ENCODE peak calls at places on chromosomes 16 and 17, in five cellular contexts. O is breast epithelium, L is transverse colon, A is GM12892, P is HCT116. J is an unnamed sample.

GRCh38 chr16:83973077-83973476 is 5.0 kb downstream of the NECAB2 start:
- DNase-seq in A (no peak), L (no peak), O (no peak), P (no peak), J (no peak)

GRCh38 chr16:24973771-24974461 is 41.3 kb downstream of the ARHGAP17 start:
- DNase-seq in A (no peak), P (no peak), L (no peak), O (no peak), J (no peak)

GRCh38 chr16:19137621-19138128 is 23.9 kb downstream of the ITPRIPL2 start:
- DNase-seq in L (no peak), A (no peak), O (no peak), P (no peak), J (no peak)

GRCh38 chr16:58685084-58685449 is 497 bp upstream of the SLC38A7 start:
- DNase-seq in A (no peak), L (no peak), P (no peak), O (no peak), J (no peak)

GRCh38 chr16:10964891-10965326 is 20.5 kb downstream of the CLEC16A start:
- DNase-seq in P (no peak), L (no peak), O (no peak), A (no peak), J (no peak)

GRCh38 chr17:48068491-48068961 is 20.4 kb downstream of the NFE2L1 start:
- DNase-seq in O (no peak), P (no peak), A (no peak), L (no peak), J (no peak)

GRCh38 chr16:29321585-29321984 is 84.9 kb downstream of the NPIPB11 start:
- DNase-seq in P (no peak), O (no peak), L (no peak), A (no peak), J (no peak)

GRCh38 chr17:19482571-19482970 is 51.1 kb upstream of the SLC47A1 start:
- DNase-seq in A (no peak), P (no peak), O (no peak), L (no peak), J (no peak)

GRCh38 chr17:76645481-76645880 is 1.9 kb upstream of the ST6GALNAC1 start:
- DNase-seq in A (no peak), L (peak), O (no peak), P (no peak), J (no peak)

GRCh38 chr17:49522329-49522890 is 27.3 kb downstream of the NGFR start:
- DNase-seq in A (no peak), P (no peak), O (peak), L (no peak), J (no peak)

GRCh38 chr16:87474566-87474996 is 18.2 kb downstream of the ZCCHC14 start:
- DNase-seq in O (no peak), P (no peak), A (no peak), L (no peak), J (no peak)

GRCh38 chr16:2740476-2740875 is 12.0 kb upstream of the SRRM2 start:
- DNase-seq in A (no peak), L (no peak), P (no peak), O (no peak), J (no peak)

DNA sequence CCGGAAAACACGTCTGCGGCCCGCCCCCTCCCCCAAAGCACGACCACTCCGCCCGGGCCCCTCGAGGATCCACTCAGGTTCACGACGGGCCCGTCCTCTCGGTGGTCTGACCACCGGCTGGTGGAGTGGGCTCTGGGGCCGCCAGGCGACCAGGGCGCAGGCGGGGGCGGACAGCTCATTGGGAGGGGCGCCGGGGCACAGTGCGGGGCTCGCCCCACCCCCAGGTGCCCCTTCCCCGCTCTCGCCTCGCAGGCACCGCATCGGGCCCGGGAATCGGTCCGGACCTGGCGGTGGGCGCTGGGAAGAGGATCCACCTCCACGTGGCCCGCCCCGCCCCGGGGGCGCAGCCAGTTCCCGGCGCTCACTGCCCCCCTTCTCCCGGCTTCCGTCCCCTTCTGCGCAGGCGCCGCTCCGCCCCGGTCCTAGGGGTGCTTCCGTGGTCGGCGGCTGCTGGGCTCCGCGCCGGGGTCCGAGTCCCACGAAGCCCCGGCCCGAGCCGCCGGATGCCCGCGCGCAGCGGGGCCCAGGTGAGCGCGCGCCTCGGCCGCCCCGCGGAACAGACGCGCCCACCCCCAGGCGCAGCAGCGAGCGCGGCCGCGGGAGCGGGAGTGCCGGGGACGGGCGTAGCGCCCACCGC is at the start of gene MPG:
- DNase-seq in O (peak), P (no peak), L (peak), A (peak), J (no peak)
- TF ChIP-seq POLR2AphosphoS5 in O (peak), P (peak), L (peak), A (no peak), J (peak)

DNA sequence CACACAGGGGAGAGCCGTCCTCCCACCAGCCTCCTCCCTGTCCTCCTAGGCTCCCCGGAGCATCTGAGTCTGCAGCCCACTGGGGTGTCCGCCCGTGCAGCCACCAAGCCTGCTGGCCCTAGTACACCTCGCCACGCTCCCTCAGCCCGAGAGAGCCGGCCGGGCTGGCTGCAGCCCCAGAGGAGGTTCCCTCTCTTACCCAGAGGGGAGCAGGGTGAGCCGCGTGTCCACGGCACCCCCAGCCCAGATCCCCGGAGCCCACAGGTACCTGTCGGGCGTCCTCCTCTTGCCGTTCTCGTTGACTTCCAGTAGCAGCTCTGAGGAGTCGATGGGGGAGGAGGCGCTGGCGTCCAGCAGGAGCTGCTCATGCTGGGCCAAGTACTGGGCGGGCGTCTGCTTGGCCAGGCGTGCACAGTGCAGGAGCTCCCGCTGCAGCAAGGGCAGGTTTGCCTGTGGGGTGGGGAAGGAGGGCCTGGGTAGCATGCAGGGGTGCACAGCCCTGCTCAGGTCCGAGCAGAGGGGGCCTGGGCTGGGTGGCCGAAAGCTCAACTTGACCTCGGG is 19.3 kb upstream of the PABPN1L start:
- DNase-seq in O (no peak), L (no peak), P (no peak), A (no peak), J (no peak)
- TF ChIP-seq POLR2AphosphoS5 in O (no peak), L (no peak), P (no peak), A (no peak), J (no peak)

GRCh38 chr17:79741751-79742588 is 11.2 kb downstream of the ENPP7 start:
- DNase-seq in P (peak), O (peak), A (peak), L (peak), J (no peak)
- TF ChIP-seq POLR2AphosphoS5 in P (no peak), O (no peak), A (no peak), L (no peak), J (no peak)

GRCh38 chr17:61862975-61863800 is at the start of gene BRIP1:
- DNase-seq in A (peak), P (peak), O (peak), L (peak), J (peak)
- TF ChIP-seq POLR2AphosphoS5 in A (peak), P (peak), O (no peak), L (peak), J (peak)

DNA sequence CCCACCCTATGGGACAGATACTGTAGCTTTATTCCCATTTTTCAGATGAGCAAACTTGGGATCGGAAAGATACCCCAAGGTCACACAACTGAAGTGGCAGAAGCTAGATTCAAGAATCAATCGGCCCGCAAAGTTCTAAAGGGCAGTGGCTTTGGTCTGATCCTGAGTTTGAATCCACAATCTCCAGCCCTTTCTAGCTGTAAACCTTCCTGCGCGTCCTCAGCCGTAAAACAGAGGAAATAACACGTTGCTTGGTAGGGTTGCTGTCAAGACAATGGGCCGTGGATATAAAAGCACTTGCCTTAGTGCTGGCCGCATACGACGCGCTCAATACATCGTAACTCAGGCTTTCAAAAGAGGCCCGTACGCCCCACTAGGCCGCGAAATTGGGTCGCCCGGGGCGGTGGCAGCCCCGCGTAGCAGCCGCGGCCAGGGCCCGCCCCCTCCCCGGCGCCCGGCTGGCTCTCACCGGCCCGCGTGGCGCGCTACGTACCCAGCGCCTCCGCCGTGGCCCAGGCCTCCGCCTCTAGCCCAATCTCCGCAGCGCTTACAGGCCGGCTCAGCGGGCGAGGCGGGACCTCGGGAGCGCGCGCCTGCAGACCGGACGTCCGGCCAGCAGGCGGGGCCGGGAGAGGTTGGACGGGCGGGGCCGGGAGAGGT is at the start of gene DCAKD:
- DNase-seq in A (peak), L (peak), P (peak), O (peak), J (no peak)
- TF ChIP-seq POLR2AphosphoS5 in A (peak), L (peak), P (peak), O (peak), J (peak)